ENCODE peak calls at places on chromosome 3, in seven cellular contexts. N is foreskin keratinocyte, L is lower leg skin, T is fibroblast of lung, Z is WTC11, U is pancreas, K is psoas muscle. A is an unnamed sample.

GRCh38 chr3:161406594-161407555 is 35.6 kb upstream of the SPTSSB start:
- DNase-seq in N (no peak), L (no peak), T (no peak), Z (no peak), U (no peak), K (no peak), A (no peak)

GRCh38 chr3:187516446-187516845 is 148.3 kb downstream of the RTP4 start:
- DNase-seq in N (no peak), L (no peak), T (no peak), Z (no peak), U (no peak), K (no peak), A (no peak)

GRCh38 chr3:42300013-42300412 is 34.0 kb upstream of the CCK start:
- DNase-seq in N (peak; percentile 39), L (no peak), T (peak; percentile 27), Z (peak; percentile 57), U (no peak), K (no peak), A (peak; percentile 46)

GRCh38 chr3:159174715-159175390 is 373.0 kb downstream of the MFSD1 start:
- DNase-seq in N (peak; percentile 71), L (no peak), T (no peak), Z (no peak), U (no peak), K (no peak), A (peak; percentile 82)

GRCh38 chr3:17740703-17741102 is 1.7 kb downstream of the TBC1D5 start:
- DNase-seq in N (peak; percentile 91), L (no peak), T (peak; percentile 52), Z (no peak), U (no peak), K (no peak), A (peak; percentile 93)

GRCh38 chr3:102124301-102125158 is 275.2 kb downstream of the NFKBIZ start:
- DNase-seq in N (peak; percentile 92), L (no peak), T (peak; percentile 75), Z (no peak), U (no peak), K (no peak), A (peak; percentile 98)

GRCh38 chr3:156530969-156531368 is 23.9 kb downstream of the SSR3 start:
- DNase-seq in N (no peak), L (no peak), T (no peak), Z (no peak), U (no peak), K (no peak), A (no peak)

GRCh38 chr3:41898631-41899030 is 63.3 kb downstream of the ULK4 start:
- DNase-seq in N (no peak), L (no peak), T (no peak), Z (no peak), U (no peak), K (no peak), A (no peak)

GRCh38 chr3:167918686-167919085 is 177.0 kb downstream of the GOLIM4 start:
- DNase-seq in N (no peak), L (no peak), T (peak; percentile 5), Z (no peak), U (no peak), K (no peak), A (no peak)

GRCh38 chr3:152021951-152022461 is 148.6 kb downstream of the SUCNR1 start:
- DNase-seq in N (peak; percentile 93), L (peak; percentile 39), T (peak; percentile 14), Z (no peak), U (no peak), K (no peak), A (peak; percentile 98)

GRCh38 chr3:120147072-120147871 is 53.0 kb upstream of the GSK3B start:
- DNase-seq in N (peak; percentile 69), L (peak; percentile 46), T (no peak), Z (peak; percentile 19), U (no peak), K (no peak), A (peak; percentile 91)

GRCh38 chr3:174355505-174355904 is 503.6 kb upstream of the NAALADL2 start:
- DNase-seq in N (peak; percentile 32), L (no peak), T (peak; percentile 47), Z (no peak), U (no peak), K (no peak), A (peak; percentile 45)

GRCh38 chr3:113898892-113899291 is 48.9 kb upstream of the ZDHHC23 start:
- DNase-seq in N (no peak), L (no peak), T (peak; percentile 27), Z (no peak), U (no peak), K (no peak), A (no peak)

GRCh38 chr3:102148598-102149302 is 286.1 kb upstream of the ZPLD1 start:
- DNase-seq in N (no peak), L (no peak), T (no peak), Z (no peak), U (no peak), K (no peak), A (no peak)

GRCh38 chr3:13301295-13301987 is 118.7 kb downstream of the NUP210 start:
- DNase-seq in N (peak; percentile 76), L (no peak), T (peak; percentile 53), Z (peak; percentile 74), U (no peak), K (peak; percentile 4), A (peak; percentile 73)

GRCh38 chr3:187979543-187979942 is 174.4 kb upstream of the LPP start:
- DNase-seq in N (no peak), L (no peak), T (no peak), Z (no peak), U (no peak), K (no peak), A (no peak)

GRCh38 chr3:5607581-5607980 is 420.1 kb downstream of the EDEM1 start:
- DNase-seq in N (no peak), L (no peak), T (no peak), Z (no peak), U (no peak), K (no peak), A (no peak)

GRCh38 chr3:150434263-150434662 is 26.2 kb downstream of the TSC22D2 start:
- DNase-seq in N (no peak), L (no peak), T (no peak), Z (no peak), U (no peak), K (no peak), A (no peak)

DNA sequence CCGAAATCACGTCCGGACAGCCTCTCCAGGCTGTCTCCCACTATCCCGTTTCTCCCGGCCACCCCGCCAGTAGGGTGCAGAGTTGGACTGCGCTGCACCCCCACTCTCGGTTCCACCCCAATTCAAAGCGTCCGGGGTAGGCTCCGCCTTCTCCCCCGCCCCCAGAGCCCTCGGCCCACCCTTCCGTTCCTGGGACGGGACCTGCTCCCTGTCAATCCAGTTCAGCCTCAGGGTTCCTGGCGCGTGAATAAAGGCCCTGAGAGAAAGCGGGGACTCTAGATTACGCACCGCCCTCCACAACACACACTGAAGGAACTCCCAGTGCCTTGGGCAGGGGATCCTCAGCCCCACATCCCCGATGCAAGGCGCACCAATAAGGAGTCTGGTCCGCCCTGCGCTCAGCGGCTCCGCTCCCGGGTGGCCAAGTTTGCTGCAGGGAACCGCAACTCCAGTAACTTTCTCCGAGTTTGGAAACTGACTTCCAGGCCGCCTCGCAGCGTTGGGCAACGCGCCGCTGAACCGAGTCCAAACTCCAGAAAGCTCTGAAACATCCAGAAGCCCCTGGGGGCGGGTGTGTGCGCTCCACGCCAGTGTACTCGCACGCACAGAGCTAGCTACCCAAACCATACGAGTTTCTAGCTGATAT is 1.9 kb downstream of the ADAMTS9 start:
- DNase-seq in N (peak; percentile 94), L (peak; percentile 88), T (peak; percentile 96), Z (peak; percentile 91), U (peak; percentile 81), K (peak; percentile 96), A (peak; percentile 80)
- TF ChIP-seq CTCF in N (peak; percentile 80), L (no peak), T (peak; percentile 45), Z (no peak), U (no peak), K (peak; percentile 36), A (peak; percentile 39)

GRCh38 chr3:121852256-121852655 is 17.2 kb downstream of the EAF2 start:
- DNase-seq in N (peak; percentile 57), L (no peak), T (no peak), Z (no peak), U (no peak), K (no peak), A (peak; percentile 71)

GRCh38 chr3:121855555-121855954 is 20.5 kb downstream of the EAF2 start:
- DNase-seq in N (peak; percentile 54), L (no peak), T (no peak), Z (no peak), U (no peak), K (no peak), A (peak; percentile 72)
- TF ChIP-seq CTCF in N (peak; percentile 79), L (no peak), T (no peak), Z (peak; percentile 17), U (no peak), K (no peak), A (peak; percentile 55)

GRCh38 chr3:170189396-170190256 is 8.1 kb upstream of the PHC3 start:
- DNase-seq in N (no peak), L (no peak), T (no peak), Z (no peak), U (no peak), K (no peak), A (no peak)
- TF ChIP-seq CTCF in N (no peak), L (no peak), T (no peak), Z (no peak), U (no peak), K (no peak), A (no peak)

GRCh38 chr3:123880998-123881561 is 3.1 kb downstream of the MYLK start:
- DNase-seq in N (no peak), L (no peak), T (peak; percentile 68), Z (peak; percentile 35), U (no peak), K (no peak), A (peak; percentile 31)
- TF ChIP-seq CTCF in N (peak; percentile 63), L (no peak), T (peak; percentile 54), Z (peak; percentile 44), U (no peak), K (no peak), A (peak; percentile 53)

GRCh38 chr3:126213376-126214044 is 33.1 kb upstream of the ALDH1L1 start:
- DNase-seq in N (no peak), L (no peak), T (peak; percentile 10), Z (no peak), U (no peak), K (peak; percentile 52), A (no peak)
- TF ChIP-seq CTCF in N (no peak), L (no peak), T (no peak), Z (no peak), U (no peak), K (no peak), A (no peak)

GRCh38 chr3:36135863-36136262 is 244.4 kb upstream of the STAC start:
- DNase-seq in N (no peak), L (no peak), T (no peak), Z (no peak), U (no peak), K (no peak), A (no peak)

DNA sequence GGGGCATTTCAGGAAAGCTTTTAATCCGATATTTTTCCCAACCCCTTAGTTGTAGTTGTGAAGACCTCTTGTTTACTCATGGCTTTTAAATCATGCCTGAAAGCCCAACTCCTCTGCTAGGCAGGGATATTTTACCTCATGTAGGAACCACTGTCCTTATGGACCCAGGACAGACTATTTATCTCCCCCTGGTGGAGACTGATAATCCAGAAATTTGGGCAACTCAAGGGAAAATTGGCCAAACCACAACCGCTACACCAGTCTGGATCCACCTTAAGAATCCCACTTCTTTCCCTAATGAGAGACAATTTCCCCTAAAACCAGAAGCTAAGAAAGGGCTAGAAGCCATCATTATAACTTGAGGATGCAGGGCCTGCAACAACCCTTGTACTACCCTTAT is 248.1 kb upstream of the STAC start:
- DNase-seq in N (no peak), L (no peak), T (no peak), Z (no peak), U (no peak), K (no peak), A (no peak)
- TF ChIP-seq CTCF in N (peak; percentile 32), L (no peak), T (no peak), Z (peak; percentile 24), U (no peak), K (no peak), A (no peak)

GRCh38 chr3:104835376-104835775 is 531.3 kb upstream of the ALCAM start:
- DNase-seq in N (no peak), L (no peak), T (no peak), Z (no peak), U (no peak), K (no peak), A (no peak)
- TF ChIP-seq CTCF in N (no peak), L (no peak), T (no peak), Z (no peak), U (no peak), K (no peak), A (no peak)